ENCODE peak calls at places on chromosomes 2 and 18, in five cellular contexts. T is tibial artery, H is GM13976, K is right cardiac atrium, J is HT1080. U is an unnamed sample.

GRCh38 chr2:99666256-99666655 is 176.4 kb upstream of the REV1 start:
- DNase-seq in T (no peak), K (no peak), J (no peak), H (no peak), U (no peak)

GRCh38 chr2:61448229-61448628 is 22.7 kb downstream of the USP34 start:
- DNase-seq in K (no peak), T (no peak), H (no peak), J (no peak), U (no peak)

GRCh38 chr2:166158546-166158945 is 30.7 kb upstream of the SCN1A start:
- DNase-seq in T (no peak), K (no peak), J (no peak), H (no peak), U (no peak)

GRCh38 chr2:138421971-138422335 is 79.6 kb upstream of the SPOPL start:
- DNase-seq in J (peak; percentile 91), H (no peak), K (no peak), T (no peak), U (peak; percentile 92)

GRCh38 chr2:21602789-21603188 is 479.0 kb downstream of the TDRD15 start:
- DNase-seq in T (no peak), H (no peak), J (no peak), K (no peak), U (no peak)

GRCh38 chr2:215361211-215361875 is 49.5 kb downstream of the ATIC start:
- DNase-seq in K (no peak), H (no peak), J (no peak), T (no peak), U (no peak)

GRCh38 chr2:30655211-30655610 is 152.0 kb downstream of the CAPN13 start:
- DNase-seq in J (no peak), K (no peak), T (no peak), H (no peak), U (no peak)

GRCh38 chr2:202261531-202261930 is 4.0 kb upstream of the NOP58 start:
- DNase-seq in K (no peak), T (no peak), H (no peak), J (no peak), U (peak; percentile 48)

GRCh38 chr2:32750880-32751279 is 123.0 kb downstream of the TTC27 start:
- DNase-seq in K (no peak), H (no peak), T (no peak), J (no peak), U (peak; percentile 76)

GRCh38 chr18:31487251-31488015 is 10.5 kb upstream of the DSG2 start:
- DNase-seq in J (peak; percentile 93), T (no peak), K (no peak), H (no peak), U (peak; percentile 95)

GRCh38 chr2:60331106-60331809 is 222.2 kb downstream of the BCL11A start:
- DNase-seq in K (no peak), H (no peak), T (no peak), J (peak; percentile 10), U (no peak)

GRCh38 chr2:38155-38554 is 8.2 kb downstream of the FAM110C start:
- DNase-seq in J (peak; percentile 77), K (no peak), H (no peak), T (no peak), U (peak; percentile 91)

GRCh38 chr18:55587341-55588000 is 521 bp downstream of the TCF4 start:
- DNase-seq in K (peak; percentile 56), H (peak; percentile 48), J (peak; percentile 13), T (peak; percentile 71), U (no peak)

GRCh38 chr2:201777869-201778268 is 2.9 kb downstream of the ALS2 start:
- DNase-seq in K (no peak), H (no peak), J (no peak), T (no peak), U (no peak)

GRCh38 chr2:241558532-241559488 is at the start of gene BOK:
- DNase-seq in T (no peak), K (peak; percentile 85), H (no peak), J (peak; percentile 70), U (peak; percentile 67)

GRCh38 chr2:192655916-192656315 is 461.2 kb upstream of the TMEFF2 start:
- DNase-seq in K (no peak), H (no peak), J (no peak), T (no peak), U (no peak)

GRCh38 chr18:12460874-12461273 is 53.1 kb downstream of the PRELID3A start:
- DNase-seq in T (no peak), H (no peak), J (peak; percentile 5), K (peak; percentile 68), U (no peak)

GRCh38 chr2:191866675-191867506 is 20.0 kb upstream of the CAVIN2 start:
- DNase-seq in J (peak; percentile 94), K (peak; percentile 59), H (no peak), T (no peak), U (peak; percentile 68)

GRCh38 chr2:9747396-9747795 is 95.9 kb upstream of the TAF1B start:
- DNase-seq in T (no peak), K (no peak), J (no peak), H (no peak), U (no peak)

GRCh38 chr18:58690259-58690658 is 19.0 kb downstream of the MALT1 start:
- DNase-seq in T (no peak), H (no peak), K (no peak), J (no peak), U (no peak)

GRCh38 chr2:195649629-195650190 is 7.3 kb upstream of the SLC39A10 start:
- DNase-seq in T (no peak), K (no peak), J (no peak), H (peak; percentile 32), U (no peak)

GRCh38 chr2:112958428-112959108 is 19.2 kb upstream of the IL36G start:
- DNase-seq in J (peak; percentile 70), H (peak; percentile 63), T (no peak), K (no peak), U (peak; percentile 52)

GRCh38 chr2:102619414-102620319 is at the start of gene SLC9A2:
- DNase-seq in J (no peak), H (peak; percentile 53), T (no peak), K (peak; percentile 48), U (no peak)

GRCh38 chr2:161436411-161436810 is 20.3 kb downstream of the TBR1 start:
- DNase-seq in T (no peak), J (peak; percentile 50), H (no peak), K (no peak), U (peak; percentile 75)

GRCh38 chr18:80035997-80036396 is 1.8 kb downstream of the RBFA start:
- DNase-seq in K (no peak), T (no peak), J (no peak), H (no peak), U (no peak)

GRCh38 chr2:217465136-217465535 is 537.7 kb downstream of the TNS1 start:
- DNase-seq in K (no peak), J (no peak), H (no peak), T (no peak), U (no peak)

U was measured in foreskin keratinocyte.